ENCODE peak calls at places on chromosomes 12 and 14, in nine cellular contexts. One of them, this sample, is unnamed.

GRCh38 chr12:76688627-76689026 is 75.3 kb upstream of the ZDHHC17 start:
- DNase-seq in GM12865: peak
- DNase-seq in fibroblast of mammary gland: peak
- DNase-seq in BJ: no peak
- DNase-seq in SK-N-SH: no peak
- DNase-seq in epithelial cell of esophagus: no peak
- DNase-seq in kidney: no peak
- DNase-seq in right atrium auricular region: no peak
- DNase-seq in GM10248: no peak
- DNase-seq in this sample: no peak

GRCh38 chr12:98253207-98253606 is 262.2 kb upstream of the TMPO start:
- DNase-seq in GM12865: no peak
- DNase-seq in fibroblast of mammary gland: no peak
- DNase-seq in BJ: no peak
- DNase-seq in SK-N-SH: no peak
- DNase-seq in epithelial cell of esophagus: no peak
- DNase-seq in kidney: no peak
- DNase-seq in right atrium auricular region: no peak
- DNase-seq in GM10248: no peak
- DNase-seq in this sample: no peak

GRCh38 chr12:71756054-71756675 is 1.5 kb downstream of the RAB21 start:
- DNase-seq in GM12865: no peak
- DNase-seq in fibroblast of mammary gland: peak
- DNase-seq in BJ: no peak
- DNase-seq in SK-N-SH: no peak
- DNase-seq in epithelial cell of esophagus: peak
- DNase-seq in kidney: no peak
- DNase-seq in right atrium auricular region: no peak
- DNase-seq in GM10248: no peak
- DNase-seq in this sample: no peak

GRCh38 chr12:79935624-79936040 is 735 bp upstream of the PPP1R12A start:
- DNase-seq in GM12865: peak
- DNase-seq in fibroblast of mammary gland: peak
- DNase-seq in BJ: no peak
- DNase-seq in SK-N-SH: peak
- DNase-seq in epithelial cell of esophagus: peak
- DNase-seq in kidney: no peak
- DNase-seq in right atrium auricular region: no peak
- DNase-seq in GM10248: peak
- DNase-seq in this sample: no peak

GRCh38 chr14:103258211-103258610 is 75.8 kb upstream of the EIF5 start:
- DNase-seq in GM12865: no peak
- DNase-seq in fibroblast of mammary gland: no peak
- DNase-seq in BJ: no peak
- DNase-seq in SK-N-SH: no peak
- DNase-seq in epithelial cell of esophagus: no peak
- DNase-seq in kidney: no peak
- DNase-seq in right atrium auricular region: no peak
- DNase-seq in GM10248: no peak
- DNase-seq in this sample: no peak

GRCh38 chr14:95126906-95127530 is 30.3 kb downstream of the DICER1 start:
- DNase-seq in GM12865: no peak
- DNase-seq in fibroblast of mammary gland: no peak
- DNase-seq in BJ: no peak
- DNase-seq in SK-N-SH: no peak
- DNase-seq in epithelial cell of esophagus: no peak
- DNase-seq in kidney: no peak
- DNase-seq in right atrium auricular region: no peak
- DNase-seq in GM10248: no peak
- DNase-seq in this sample: no peak

GRCh38 chr12:127583041-127583440 is 683.9 kb upstream of the TMEM132C start:
- DNase-seq in GM12865: no peak
- DNase-seq in fibroblast of mammary gland: peak
- DNase-seq in BJ: no peak
- DNase-seq in SK-N-SH: no peak
- DNase-seq in epithelial cell of esophagus: no peak
- DNase-seq in kidney: no peak
- DNase-seq in right atrium auricular region: no peak
- DNase-seq in GM10248: no peak
- DNase-seq in this sample: no peak

GRCh38 chr12:42030588-42030987 is 114.1 kb downstream of the GXYLT1 start:
- DNase-seq in GM12865: no peak
- DNase-seq in fibroblast of mammary gland: no peak
- DNase-seq in BJ: no peak
- DNase-seq in SK-N-SH: no peak
- DNase-seq in epithelial cell of esophagus: no peak
- DNase-seq in kidney: no peak
- DNase-seq in right atrium auricular region: no peak
- DNase-seq in GM10248: no peak
- DNase-seq in this sample: no peak

GRCh38 chr12:67069451-67070306 is 199.5 kb upstream of the CAND1 start:
- DNase-seq in GM12865: peak
- DNase-seq in fibroblast of mammary gland: no peak
- DNase-seq in BJ: no peak
- DNase-seq in SK-N-SH: peak
- DNase-seq in epithelial cell of esophagus: peak
- DNase-seq in kidney: peak
- DNase-seq in right atrium auricular region: no peak
- DNase-seq in GM10248: peak
- DNase-seq in this sample: peak

GRCh38 chr12:67068773-67069450 is 200.2 kb upstream of the CAND1 start:
- DNase-seq in GM12865: peak
- DNase-seq in fibroblast of mammary gland: peak
- DNase-seq in BJ: no peak
- DNase-seq in SK-N-SH: peak
- DNase-seq in epithelial cell of esophagus: peak
- DNase-seq in kidney: peak
- DNase-seq in right atrium auricular region: no peak
- DNase-seq in GM10248: peak
- DNase-seq in this sample: peak

GRCh38 chr12:67070307-67070600 is 198.9 kb upstream of the CAND1 start:
- DNase-seq in GM12865: no peak
- DNase-seq in fibroblast of mammary gland: no peak
- DNase-seq in BJ: no peak
- DNase-seq in SK-N-SH: peak
- DNase-seq in epithelial cell of esophagus: no peak
- DNase-seq in kidney: no peak
- DNase-seq in right atrium auricular region: no peak
- DNase-seq in GM10248: no peak
- DNase-seq in this sample: no peak

GRCh38 chr12:67067453-67068203 is 201.5 kb upstream of the CAND1 start:
- DNase-seq in GM12865: no peak
- DNase-seq in fibroblast of mammary gland: no peak
- DNase-seq in BJ: no peak
- DNase-seq in SK-N-SH: peak
- DNase-seq in epithelial cell of esophagus: peak
- DNase-seq in kidney: no peak
- DNase-seq in right atrium auricular region: no peak
- DNase-seq in GM10248: peak
- DNase-seq in this sample: no peak

DNA sequence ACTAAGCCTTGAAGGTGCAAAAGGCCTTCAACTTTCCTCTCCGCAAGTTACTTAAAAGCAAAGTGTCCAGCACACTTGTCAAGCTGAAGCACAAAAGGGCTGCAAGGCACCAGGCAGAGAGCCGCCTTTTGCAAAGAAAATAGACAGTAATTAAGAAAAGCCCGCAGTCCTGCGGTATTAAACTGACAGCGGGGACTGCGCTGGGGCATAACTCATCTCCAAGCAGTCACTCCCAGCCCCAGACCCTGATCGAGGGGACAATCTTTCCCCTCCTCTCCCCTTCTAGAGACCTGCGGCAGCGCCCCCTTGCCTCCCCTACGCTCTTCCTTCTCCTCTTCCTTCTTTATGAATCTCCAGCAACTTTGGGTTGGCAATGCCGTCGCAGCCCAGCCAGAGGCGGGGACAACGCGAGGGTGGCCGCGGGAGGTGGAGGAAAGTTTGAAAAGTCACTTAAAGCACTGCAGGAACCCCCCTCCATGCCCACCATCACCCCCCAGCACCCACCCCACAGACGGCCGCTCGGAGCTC is 200.9 kb upstream of the CAND1 start:
- DNase-seq in GM12865: no peak
- DNase-seq in fibroblast of mammary gland: no peak
- DNase-seq in BJ: no peak
- DNase-seq in SK-N-SH: peak
- DNase-seq in epithelial cell of esophagus: peak
- DNase-seq in kidney: peak
- DNase-seq in right atrium auricular region: no peak
- DNase-seq in GM10248: peak
- DNase-seq in this sample: peak
- TF ChIP-seq CTCF in GM12865: no peak
- TF ChIP-seq CTCF in fibroblast of mammary gland: no peak
- TF ChIP-seq CTCF in BJ: peak
- TF ChIP-seq CTCF in SK-N-SH: no peak
- TF ChIP-seq CTCF in epithelial cell of esophagus: peak
- TF ChIP-seq CTCF in kidney: no peak
- TF ChIP-seq CTCF in right atrium auricular region: no peak
- TF ChIP-seq CTCF in GM10248: no peak
- TF ChIP-seq CTCF in this sample: no peak

DNA sequence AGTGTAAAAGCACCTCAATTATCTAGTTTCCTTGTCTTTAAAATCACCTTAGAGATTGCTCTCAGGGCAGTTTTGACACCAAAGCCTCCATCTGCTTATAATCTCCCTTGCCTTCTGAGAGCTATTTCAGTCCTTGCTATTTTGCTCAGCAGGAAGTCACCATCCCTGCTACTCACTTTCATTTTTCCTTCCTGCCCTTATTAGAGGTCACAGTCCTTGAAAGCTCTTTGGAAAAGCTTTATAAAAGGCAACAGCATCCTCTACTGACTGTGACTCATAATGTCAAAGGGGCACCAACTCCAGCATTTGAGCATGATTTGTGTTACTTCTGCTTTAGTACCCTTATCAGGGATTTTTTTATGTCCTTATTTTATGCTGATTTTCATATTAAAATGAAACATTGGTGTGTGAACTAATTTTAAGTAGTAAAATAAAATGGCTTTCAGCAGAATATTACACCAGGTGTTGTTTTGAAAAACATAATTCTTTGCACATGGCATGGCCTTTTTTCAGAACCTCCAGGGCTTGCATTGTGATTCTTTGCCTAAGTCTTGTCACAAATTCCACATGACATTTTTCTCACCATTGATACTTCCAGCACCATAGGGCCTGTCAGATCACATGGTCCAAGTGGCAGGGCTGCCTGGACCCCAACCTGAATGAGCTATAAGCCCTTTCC is 213.0 kb downstream of the ADAMTS20 start:
- DNase-seq in GM12865: peak
- DNase-seq in fibroblast of mammary gland: peak
- DNase-seq in BJ: peak
- DNase-seq in SK-N-SH: peak
- DNase-seq in epithelial cell of esophagus: peak
- DNase-seq in kidney: no peak
- DNase-seq in right atrium auricular region: no peak
- DNase-seq in GM10248: peak
- DNase-seq in this sample: peak
- TF ChIP-seq CTCF in GM12865: peak
- TF ChIP-seq CTCF in fibroblast of mammary gland: peak
- TF ChIP-seq CTCF in BJ: peak
- TF ChIP-seq CTCF in SK-N-SH: peak
- TF ChIP-seq CTCF in epithelial cell of esophagus: peak
- TF ChIP-seq CTCF in kidney: peak
- TF ChIP-seq CTCF in right atrium auricular region: peak
- TF ChIP-seq CTCF in GM10248: peak
- TF ChIP-seq CTCF in this sample: peak

GRCh38 chr12:120361506-120362208 is 7.3 kb downstream of the MSI1 start:
- DNase-seq in GM12865: peak
- DNase-seq in fibroblast of mammary gland: peak
- DNase-seq in BJ: no peak
- DNase-seq in SK-N-SH: peak
- DNase-seq in epithelial cell of esophagus: peak
- DNase-seq in kidney: peak
- DNase-seq in right atrium auricular region: peak
- DNase-seq in GM10248: peak
- DNase-seq in this sample: peak

GRCh38 chr12:120357104-120357503 is 11.9 kb downstream of the MSI1 start:
- DNase-seq in GM12865: no peak
- DNase-seq in fibroblast of mammary gland: no peak
- DNase-seq in BJ: no peak
- DNase-seq in SK-N-SH: no peak
- DNase-seq in epithelial cell of esophagus: no peak
- DNase-seq in kidney: peak
- DNase-seq in right atrium auricular region: no peak
- DNase-seq in GM10248: no peak
- DNase-seq in this sample: no peak

GRCh38 chr12:120356567-120357030 is 12.4 kb downstream of the MSI1 start:
- DNase-seq in GM12865: peak
- DNase-seq in fibroblast of mammary gland: peak
- DNase-seq in BJ: peak
- DNase-seq in SK-N-SH: peak
- DNase-seq in epithelial cell of esophagus: peak
- DNase-seq in kidney: peak
- DNase-seq in right atrium auricular region: peak
- DNase-seq in GM10248: peak
- DNase-seq in this sample: peak

GRCh38 chr12:120359159-120359527 is 9.8 kb downstream of the MSI1 start:
- DNase-seq in GM12865: no peak
- DNase-seq in fibroblast of mammary gland: no peak
- DNase-seq in BJ: no peak
- DNase-seq in SK-N-SH: no peak
- DNase-seq in epithelial cell of esophagus: no peak
- DNase-seq in kidney: no peak
- DNase-seq in right atrium auricular region: no peak
- DNase-seq in GM10248: no peak
- DNase-seq in this sample: no peak

GRCh38 chr12:120358412-120359158 is 10.4 kb downstream of the MSI1 start:
- DNase-seq in GM12865: no peak
- DNase-seq in fibroblast of mammary gland: no peak
- DNase-seq in BJ: no peak
- DNase-seq in SK-N-SH: no peak
- DNase-seq in epithelial cell of esophagus: no peak
- DNase-seq in kidney: peak
- DNase-seq in right atrium auricular region: no peak
- DNase-seq in GM10248: no peak
- DNase-seq in this sample: peak
- TF ChIP-seq CTCF in GM12865: no peak
- TF ChIP-seq CTCF in fibroblast of mammary gland: no peak
- TF ChIP-seq CTCF in BJ: no peak
- TF ChIP-seq CTCF in SK-N-SH: no peak
- TF ChIP-seq CTCF in epithelial cell of esophagus: no peak
- TF ChIP-seq CTCF in kidney: no peak
- TF ChIP-seq CTCF in right atrium auricular region: no peak
- TF ChIP-seq CTCF in GM10248: no peak
- TF ChIP-seq CTCF in this sample: no peak

GRCh38 chr14:105439179-105439578 is 19.6 kb downstream of the MTA1 start:
- DNase-seq in GM12865: no peak
- DNase-seq in fibroblast of mammary gland: no peak
- DNase-seq in BJ: no peak
- DNase-seq in SK-N-SH: no peak
- DNase-seq in epithelial cell of esophagus: no peak
- DNase-seq in kidney: no peak
- DNase-seq in right atrium auricular region: no peak
- DNase-seq in GM10248: no peak
- DNase-seq in this sample: no peak

GRCh38 chr14:105440554-105440900 is 20.9 kb downstream of the MTA1 start:
- DNase-seq in GM12865: no peak
- DNase-seq in fibroblast of mammary gland: no peak
- DNase-seq in BJ: no peak
- DNase-seq in SK-N-SH: no peak
- DNase-seq in epithelial cell of esophagus: no peak
- DNase-seq in kidney: peak
- DNase-seq in right atrium auricular region: no peak
- DNase-seq in GM10248: no peak
- DNase-seq in this sample: no peak

GRCh38 chr14:105440992-105441391 is 21.4 kb downstream of the MTA1 start:
- DNase-seq in GM12865: no peak
- DNase-seq in fibroblast of mammary gland: no peak
- DNase-seq in BJ: no peak
- DNase-seq in SK-N-SH: no peak
- DNase-seq in epithelial cell of esophagus: no peak
- DNase-seq in kidney: peak
- DNase-seq in right atrium auricular region: no peak
- DNase-seq in GM10248: no peak
- DNase-seq in this sample: no peak

GRCh38 chr14:105437723-105438500 is 18.3 kb downstream of the MTA1 start:
- DNase-seq in GM12865: no peak
- DNase-seq in fibroblast of mammary gland: no peak
- DNase-seq in BJ: no peak
- DNase-seq in SK-N-SH: no peak
- DNase-seq in epithelial cell of esophagus: no peak
- DNase-seq in kidney: peak
- DNase-seq in right atrium auricular region: no peak
- DNase-seq in GM10248: no peak
- DNase-seq in this sample: no peak

GRCh38 chr14:105439710-105440553 is 20.3 kb downstream of the MTA1 start:
- DNase-seq in GM12865: no peak
- DNase-seq in fibroblast of mammary gland: no peak
- DNase-seq in BJ: no peak
- DNase-seq in SK-N-SH: peak
- DNase-seq in epithelial cell of esophagus: peak
- DNase-seq in kidney: peak
- DNase-seq in right atrium auricular region: no peak
- DNase-seq in GM10248: no peak
- DNase-seq in this sample: no peak
- TF ChIP-seq CTCF in GM12865: no peak
- TF ChIP-seq CTCF in fibroblast of mammary gland: no peak
- TF ChIP-seq CTCF in BJ: no peak
- TF ChIP-seq CTCF in SK-N-SH: no peak
- TF ChIP-seq CTCF in epithelial cell of esophagus: no peak
- TF ChIP-seq CTCF in kidney: no peak
- TF ChIP-seq CTCF in right atrium auricular region: no peak
- TF ChIP-seq CTCF in GM10248: no peak
- TF ChIP-seq CTCF in this sample: no peak